ENCODE peak calls at places on chromosomes 6 and 20, in four cellular contexts. I, Q, D and S are unnamed samples.

GRCh38 chr6:168194732-168195565 is 115.9 kb upstream of the FRMD1 start:
- DNase-seq in I (no peak), Q (no peak), D (no peak), S (no peak)

GRCh38 chr6:30717129-30717844 is at the start of gene MDC1:
- DNase-seq in I (peak), Q (peak), D (peak), S (peak)

GRCh38 chr6:112274774-112275173 is 20.4 kb upstream of the LAMA4 start:
- DNase-seq in I (no peak), Q (no peak), D (no peak), S (no peak)

GRCh38 chr6:158863646-158864045 is 44.5 kb upstream of the EZR start:
- DNase-seq in I (no peak), Q (no peak), D (no peak), S (no peak)

GRCh38 chr6:158958504-158959386 is 41.3 kb downstream of the RSPH3 start:
- DNase-seq in I (no peak), Q (peak), D (no peak), S (no peak)

GRCh38 chr6:166763606-166764472 is 136.8 kb upstream of the RPS6KA2 start:
- DNase-seq in I (no peak), Q (no peak), D (no peak), S (no peak)

GRCh38 chr20:1299522-1299921 is 29.4 kb downstream of the SDCBP2 start:
- DNase-seq in I (no peak), Q (no peak), D (peak), S (peak)

GRCh38 chr6:17628873-17629272 is 28.8 kb downstream of the FAM8A1 start:
- DNase-seq in I (no peak), Q (no peak), D (no peak), S (no peak)

GRCh38 chr6:85143686-85144085 is 306.2 kb upstream of the NT5E start:
- DNase-seq in I (no peak), Q (no peak), D (no peak), S (no peak)

GRCh38 chr20:12970372-12970821 is 38.4 kb upstream of the SPTLC3 start:
- DNase-seq in I (no peak), Q (peak), D (no peak), S (peak)

DNA sequence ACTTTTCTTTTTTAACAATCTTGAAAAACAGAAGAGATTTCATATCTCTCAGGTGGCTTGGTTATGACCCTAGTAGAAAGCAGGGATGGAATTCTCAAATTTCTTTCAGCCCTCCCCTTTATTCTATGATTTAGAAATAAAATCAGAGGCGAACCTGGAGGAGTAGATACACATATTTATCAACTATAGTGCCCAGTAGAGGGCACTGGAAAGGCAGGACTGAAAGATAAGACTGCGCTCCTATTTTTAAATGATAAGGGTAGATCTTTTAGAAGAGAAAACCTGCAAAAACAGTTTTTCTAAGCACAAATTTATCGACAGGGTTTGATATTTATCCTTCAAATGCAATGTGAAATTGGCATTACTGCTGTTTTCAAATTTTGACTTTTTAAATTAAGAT is 1296.6 kb downstream of the EPHA7 start:
- DNase-seq in I (no peak), Q (peak), D (no peak), S (no peak)
- TF ChIP-seq POLR2A in I (no peak), Q (no peak), D (no peak), S (no peak)

DNA sequence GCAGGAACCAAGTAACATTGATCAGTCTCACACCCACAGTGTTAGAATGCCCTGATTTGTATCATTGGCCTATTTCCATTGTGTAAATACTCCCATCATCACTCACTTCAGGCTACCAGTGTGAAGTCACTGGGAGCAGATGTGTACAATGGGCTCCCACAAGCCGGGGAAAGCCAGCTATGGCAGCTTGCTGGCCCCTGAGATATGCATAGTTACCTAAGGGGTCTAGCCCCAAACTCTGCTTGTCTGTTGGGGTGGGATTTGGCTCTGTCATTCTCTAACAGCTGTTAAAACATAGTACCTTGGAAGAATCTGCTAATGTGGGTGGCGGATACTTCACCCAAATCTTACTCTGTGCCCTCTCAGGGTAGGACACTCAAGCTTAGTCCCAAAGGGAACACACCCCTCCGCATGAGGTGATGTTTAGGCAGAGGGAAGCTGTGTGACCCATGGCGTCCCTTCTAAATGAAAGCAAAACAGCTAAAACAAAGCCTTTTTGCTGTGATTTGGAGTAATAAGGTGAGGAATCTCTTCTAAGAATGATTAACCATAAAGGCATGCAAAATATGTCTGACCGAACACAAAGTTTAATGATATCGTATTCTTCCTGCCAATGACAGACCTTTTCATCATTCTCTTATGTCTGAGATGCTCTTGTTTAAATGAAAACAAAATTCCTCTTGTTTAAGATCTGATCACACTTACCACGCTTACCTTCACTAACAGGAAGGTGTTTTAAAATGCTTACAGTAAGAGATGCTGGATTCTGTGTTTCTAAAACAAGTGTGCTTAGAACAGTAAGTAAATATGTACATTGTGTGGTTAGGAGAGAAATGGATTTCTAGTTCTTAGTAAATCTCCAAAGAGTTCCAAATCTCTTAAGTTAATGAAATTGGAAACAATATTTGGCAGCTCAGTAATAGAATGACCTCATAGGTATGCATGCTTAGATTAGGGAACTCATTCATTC is 46.0 kb upstream of the PXDC1 start:
- DNase-seq in I (no peak), Q (peak), D (no peak), S (peak)
- TF ChIP-seq POLR2AphosphoS2 in I (no peak), Q (no peak), D (no peak), S (no peak)

GRCh38 chr6:44012078-44012493 is 115.2 kb downstream of the MRPL14 start:
- DNase-seq in I (no peak), Q (no peak), D (no peak), S (peak)

GRCh38 chr6:44008821-44009370 is 118.4 kb downstream of the MRPL14 start:
- DNase-seq in I (no peak), Q (no peak), D (no peak), S (no peak)

GRCh38 chr6:44009425-44010321 is 117.6 kb downstream of the MRPL14 start:
- DNase-seq in I (no peak), Q (no peak), D (no peak), S (no peak)

GRCh38 chr6:44011350-44011925 is 115.8 kb downstream of the MRPL14 start:
- DNase-seq in I (no peak), Q (no peak), D (no peak), S (no peak)

GRCh38 chr6:44010411-44011349 is 116.6 kb downstream of the MRPL14 start:
- DNase-seq in I (no peak), Q (no peak), D (no peak), S (peak)
- TF ChIP-seq POLR2A in I (no peak), Q (no peak), D (no peak), S (no peak)

DNA sequence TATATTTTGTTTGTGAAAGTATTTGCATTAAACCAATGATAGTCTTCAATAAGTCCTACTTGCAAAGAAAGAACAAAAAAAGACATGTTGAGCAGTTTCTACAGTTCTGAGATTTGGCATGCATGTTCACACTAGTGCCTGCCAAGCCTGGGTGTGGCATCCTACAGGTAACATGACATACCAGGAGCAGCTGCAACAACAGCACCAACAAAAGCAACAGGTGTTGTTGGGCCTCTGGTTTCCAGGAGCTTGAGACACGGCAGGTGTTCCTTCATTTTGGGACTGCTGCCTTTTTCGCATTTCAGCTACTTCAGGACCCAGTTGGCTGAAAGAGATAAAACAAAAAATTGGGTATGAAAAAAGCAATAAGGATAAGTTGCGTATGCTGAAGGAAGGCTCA is 41.2 kb upstream of the MTRF1L start:
- DNase-seq in I (no peak), Q (no peak), D (no peak), S (no peak)
- TF ChIP-seq POLR2AphosphoS2 in I (no peak), Q (no peak), D (no peak), S (no peak)